ENCODE peak calls at places on chromosome 15, in six cellular contexts. L is endothelial cell of umbilical vein, Z is K562, Q is A549, G is HepG2, S is GM12878. D is an unnamed sample.

GRCh38 chr15:69410290-69410874 is 3.8 kb upstream of the KIF23 start:
- DNase-seq in L (peak; percentile 36), Z (no peak), Q (peak; percentile 84), G (peak; percentile 11), S (no peak), D (peak; percentile 47)

GRCh38 chr15:32657198-32657886 is 15.8 kb downstream of the SCG5 start:
- DNase-seq in L (no peak), Z (no peak), Q (no peak), G (no peak), S (no peak), D (no peak)

GRCh38 chr15:69557340-69558137 is 104.9 kb downstream of the RPLP1 start:
- DNase-seq in L (peak; percentile 92), Z (no peak), Q (peak; percentile 91), G (peak; percentile 82), S (no peak), D (no peak)

GRCh38 chr15:41809121-41809520 is 18.8 kb upstream of the JMJD7 start:
- DNase-seq in L (no peak), Z (no peak), Q (no peak), G (no peak), S (no peak), D (no peak)

GRCh38 chr15:53246996-53247395 is 456.9 kb upstream of the ONECUT1 start:
- DNase-seq in L (no peak), Z (no peak), Q (no peak), G (no peak), S (no peak), D (no peak)

GRCh38 chr15:85592148-85592547 is 202.6 kb downstream of the KLHL25 start:
- DNase-seq in L (peak; percentile 93), Z (no peak), Q (no peak), G (peak; percentile 27), S (no peak), D (peak; percentile 9)

GRCh38 chr15:32718822-32719716 is 1.3 kb downstream of the GREM1 start:
- DNase-seq in L (no peak), Z (no peak), Q (peak; percentile 31), G (no peak), S (no peak), D (no peak)

GRCh38 chr15:29676961-29677402 is 145.3 kb downstream of the TJP1 start:
- DNase-seq in L (peak; percentile 32), Z (no peak), Q (no peak), G (no peak), S (no peak), D (peak; percentile 6)

GRCh38 chr15:33191641-33192040 is 2.9 kb downstream of the FMN1 start:
- DNase-seq in L (no peak), Z (no peak), Q (no peak), G (no peak), S (no peak), D (no peak)

GRCh38 chr15:51917493-51917892 is 54.1 kb downstream of the LEO1 start:
- DNase-seq in L (peak; percentile 47), Z (peak; percentile 31), Q (peak; percentile 44), G (peak; percentile 50), S (no peak), D (peak; percentile 54)

GRCh38 chr15:62994975-62995730 is 47.4 kb upstream of the TPM1 start:
- DNase-seq in L (no peak), Z (no peak), Q (peak; percentile 34), G (no peak), S (no peak), D (no peak)

GRCh38 chr15:100779331-100780207 is 100.1 kb upstream of the ALDH1A3 start:
- DNase-seq in L (no peak), Z (no peak), Q (no peak), G (no peak), S (no peak), D (no peak)

GRCh38 chr15:42405876-42406482 is 46.7 kb downstream of the CAPN3 start:
- DNase-seq in L (no peak), Z (no peak), Q (no peak), G (peak; percentile 58), S (no peak), D (no peak)

GRCh38 chr15:62390793-62391543 is 225.9 kb upstream of the C2CD4B start:
- DNase-seq in L (peak; percentile 57), Z (peak; percentile 34), Q (peak; percentile 52), G (peak; percentile 32), S (no peak), D (peak; percentile 57)

GRCh38 chr15:68311464-68311835 is 33.9 kb downstream of the FEM1B start:
- DNase-seq in L (no peak), Z (no peak), Q (no peak), G (no peak), S (no peak), D (no peak)

GRCh38 chr15:30956216-30956803 is 35.1 kb downstream of the MTMR10 start:
- DNase-seq in L (no peak), Z (no peak), Q (no peak), G (no peak), S (no peak), D (peak; percentile 65)

GRCh38 chr15:52185151-52185561 is 6.0 kb downstream of the GNB5 start:
- DNase-seq in L (no peak), Z (no peak), Q (no peak), G (no peak), S (no peak), D (no peak)

GRCh38 chr15:60661075-60661645 is 182.2 kb upstream of the ICE2 start:
- DNase-seq in L (no peak), Z (no peak), Q (no peak), G (no peak), S (no peak), D (no peak)

GRCh38 chr15:50993598-50993997 is 85.1 kb downstream of the AP4E1 start:
- DNase-seq in L (no peak), Z (no peak), Q (no peak), G (no peak), S (no peak), D (no peak)

GRCh38 chr15:69929905-69930630 is 167.6 kb downstream of the TLE3 start:
- DNase-seq in L (no peak), Z (no peak), Q (no peak), G (no peak), S (no peak), D (no peak)

GRCh38 chr15:63612300-63612699 is 15.1 kb downstream of the FBXL22 start:
- DNase-seq in L (no peak), Z (no peak), Q (no peak), G (no peak), S (no peak), D (no peak)

GRCh38 chr15:70318996-70319465 is 221.3 kb upstream of the TLE3 start:
- DNase-seq in L (no peak), Z (no peak), Q (no peak), G (no peak), S (no peak), D (no peak)

GRCh38 chr15:25175789-25176615 is 221.2 kb downstream of the SNRPN start:
- DNase-seq in L (no peak), Z (no peak), Q (no peak), G (no peak), S (no peak), D (no peak)

GRCh38 chr15:68370768-68371151 is 61.2 kb downstream of the ITGA11 start:
- DNase-seq in L (no peak), Z (no peak), Q (no peak), G (no peak), S (no peak), D (no peak)

GRCh38 chr15:22950211-22950990 is 29.8 kb downstream of the CYFIP1 start:
- DNase-seq in L (no peak), Z (no peak), Q (no peak), G (no peak), S (no peak), D (no peak)

GRCh38 chr15:84890670-84891147 is 6.2 kb downstream of the SLC28A1 start:
- DNase-seq in L (no peak), Z (no peak), Q (no peak), G (no peak), S (no peak), D (no peak)

GRCh38 chr15:52858388-52859176 is 68.4 kb upstream of the ONECUT1 start:
- DNase-seq in L (no peak), Z (no peak), Q (no peak), G (no peak), S (no peak), D (no peak)

GRCh38 chr15:98983333-98983732 is 24.3 kb downstream of the PGPEP1L start:
- DNase-seq in L (peak; percentile 45), Z (peak; percentile 77), Q (peak; percentile 85), G (no peak), S (no peak), D (peak; percentile 93)

GRCh38 chr15:78109156-78109555 is 16.8 kb downstream of the SH2D7 start:
- DNase-seq in L (no peak), Z (no peak), Q (no peak), G (no peak), S (no peak), D (no peak)
- TF ChIP-seq MYC in L (no peak), Z (no peak), Q (no peak), G (no peak), S (no peak), D (no peak)

GRCh38 chr15:92653366-92653765 is 2.2 kb downstream of the FAM174B start:
- DNase-seq in L (no peak), Z (no peak), Q (no peak), G (no peak), S (no peak), D (no peak)

GRCh38 chr15:92655178-92655995 is at the start of gene FAM174B:
- DNase-seq in L (peak; percentile 51), Z (no peak), Q (peak; percentile 65), G (no peak), S (no peak), D (no peak)

GRCh38 chr15:92653836-92654524 is 1.6 kb downstream of the FAM174B start:
- DNase-seq in L (peak; percentile 83), Z (no peak), Q (no peak), G (peak; percentile 10), S (no peak), D (no peak)

GRCh38 chr15:92656089-92656488 is 514 bp upstream of the FAM174B start:
- DNase-seq in L (no peak), Z (no peak), Q (no peak), G (no peak), S (no peak), D (no peak)

GRCh38 chr15:92654662-92655061 is 913 bp downstream of the FAM174B start:
- DNase-seq in L (peak; percentile 44), Z (no peak), Q (no peak), G (no peak), S (no peak), D (no peak)
- H3K4me3 ChIP-seq in L (peak overlapping the region; percentile 81), Z (no peak overlapping the region), Q (peak overlapping the region; percentile 57), G (no peak overlapping the region), S (peak overlapping the region; percentile 65), D (no peak overlapping the region)

GRCh38 chr15:48557335-48557734 is 88.2 kb downstream of the FBN1 start:
- DNase-seq in L (no peak), Z (no peak), Q (no peak), G (no peak), S (no peak), D (no peak)
- TF ChIP-seq MYC in L (no peak), Z (no peak), Q (no peak), G (no peak), S (no peak), D (no peak)

DNA sequence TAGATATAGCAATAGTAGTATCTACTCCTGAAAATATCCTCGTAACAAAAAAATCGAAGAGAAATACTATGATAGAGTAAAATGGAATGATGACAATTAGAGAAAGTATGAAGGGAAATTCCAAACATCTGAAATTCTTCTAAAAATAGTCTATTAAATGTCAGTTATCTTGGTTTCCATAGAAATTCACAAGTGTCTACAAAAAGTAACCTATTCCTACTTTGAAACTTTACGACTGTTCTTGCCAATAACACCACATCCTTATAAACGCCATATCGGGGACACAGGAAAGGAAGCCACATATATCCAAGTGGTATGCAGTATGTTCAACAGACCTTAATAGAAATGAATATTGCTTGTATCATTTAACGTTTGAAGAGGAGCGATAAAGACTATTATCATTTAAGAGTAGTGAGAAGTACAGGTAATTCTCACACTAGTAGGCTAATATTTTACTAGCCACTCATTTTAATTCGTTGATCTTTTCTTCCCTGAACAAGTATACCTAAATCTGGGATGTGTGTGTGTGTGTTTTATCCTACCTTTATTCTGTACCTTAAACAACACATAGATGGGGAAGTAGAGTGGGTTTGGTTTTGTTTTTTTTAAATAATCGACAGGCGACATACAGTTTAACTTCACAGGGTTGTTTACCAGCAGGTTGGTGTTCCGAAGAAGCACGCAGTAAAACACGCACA is 1.2 kb downstream of the GPR176 start:
- DNase-seq in L (peak; percentile 79), Z (no peak), Q (no peak), G (no peak), S (no peak), D (no peak)
- H3K4me3 ChIP-seq in L (peak overlapping the region; percentile 79), Z (no peak overlapping the region), Q (peak overlapping the region; percentile 50), G (no peak overlapping the region), S (no peak overlapping the region), D (no peak overlapping the region)